ENCODE peak calls at places on chromosomes 1 and 21, in nine cellular contexts. F is mesenchymal stem cell, V is heart left ventricle, N is lung, M is colonic mucosa, S is ovary, D is lower lobe of right lung, K is BE2C, C is MM.1S. J is an unnamed sample. For H3K4me1, the result is how much of the 10 kb centered on the place peaks cover.

GRCh38 chr1:52738863-52739406 is 12.7 kb downstream of the ZYG11B start:
- DNase-seq in F (no peak), V (no peak), N (no peak), M (no peak), S (no peak), D (no peak), K (no peak), C (no peak), J (no peak)

GRCh38 chr1:223417444-223417843 is 24.2 kb downstream of the CCDC185 start:
- DNase-seq in F (no peak), V (no peak), N (no peak), M (no peak), S (no peak), D (no peak), K (no peak), C (no peak), J (no peak)

GRCh38 chr21:43908167-43908566 is 43.1 kb downstream of the AGPAT3 start:
- DNase-seq in F (no peak), V (no peak), N (no peak), M (no peak), S (no peak), D (peak), K (no peak), C (no peak), J (no peak)

GRCh38 chr1:165875171-165875570 is 47.8 kb downstream of the UCK2 start:
- DNase-seq in F (no peak), V (no peak), N (no peak), M (peak), S (no peak), D (no peak), K (no peak), C (no peak), J (no peak)

GRCh38 chr1:26163684-26164035 is 4.8 kb downstream of the FAM110D start:
- DNase-seq in F (no peak), V (no peak), N (no peak), M (no peak), S (no peak), D (no peak), K (no peak), C (no peak), J (no peak)

GRCh38 chr21:17436626-17437111 is 76.2 kb upstream of the CXADR start:
- DNase-seq in F (peak), V (no peak), N (no peak), M (no peak), S (no peak), D (no peak), K (no peak), C (no peak), J (no peak)

GRCh38 chr1:55060133-55060999 is 21.0 kb downstream of the PCSK9 start:
- DNase-seq in F (peak), V (no peak), N (no peak), M (no peak), S (no peak), D (no peak), K (no peak), C (no peak), J (no peak)

GRCh38 chr1:217542136-217542777 is 88.6 kb downstream of the GPATCH2 start:
- DNase-seq in F (no peak), V (peak), N (no peak), M (no peak), S (no peak), D (no peak), K (no peak), C (no peak), J (peak)

GRCh38 chr1:159914252-159915018 is 10.9 kb downstream of the TAGLN2 start:
- DNase-seq in F (no peak), V (no peak), N (no peak), M (no peak), S (no peak), D (no peak), K (no peak), C (no peak), J (no peak)

GRCh38 chr1:97137862-97138514 is 416.4 kb downstream of the PTBP2 start:
- DNase-seq in F (peak), V (peak), N (no peak), M (peak), S (no peak), D (no peak), K (peak), C (peak), J (no peak)

GRCh38 chr1:214314178-214314843 is 33.4 kb downstream of the SMYD2 start:
- DNase-seq in F (no peak), V (no peak), N (no peak), M (no peak), S (no peak), D (no peak), K (no peak), C (no peak), J (no peak)

GRCh38 chr1:240055978-240056772 is 35.5 kb upstream of the FMN2 start:
- DNase-seq in F (no peak), V (no peak), N (no peak), M (no peak), S (no peak), D (no peak), K (no peak), C (no peak), J (no peak)

GRCh38 chr1:88876573-88877335 is 14.6 kb downstream of the GTF2B start:
- DNase-seq in F (no peak), V (no peak), N (no peak), M (no peak), S (no peak), D (no peak), K (no peak), C (no peak), J (no peak)

GRCh38 chr1:88678405-88678804 is 5.7 kb upstream of the PKN2 start:
- DNase-seq in F (peak), V (no peak), N (no peak), M (peak), S (no peak), D (no peak), K (no peak), C (no peak), J (no peak)

GRCh38 chr1:63677497-63677896 is 84.3 kb downstream of the PGM1 start:
- DNase-seq in F (no peak), V (no peak), N (no peak), M (no peak), S (no peak), D (no peak), K (no peak), C (no peak), J (no peak)

GRCh38 chr1:28812669-28813468 is 899 bp downstream of the OPRD1 start:
- DNase-seq in F (no peak), V (no peak), N (no peak), M (no peak), S (no peak), D (no peak), K (peak), C (no peak), J (no peak)

GRCh38 chr21:43726686-43727570 is 8.0 kb downstream of the PDXK start:
- DNase-seq in F (no peak), V (peak), N (no peak), M (no peak), S (no peak), D (peak), K (no peak), C (no peak), J (peak)

GRCh38 chr1:182681516-182681915 is 2.9 kb downstream of the RGS8 start:
- DNase-seq in F (no peak), V (no peak), N (no peak), M (no peak), S (no peak), D (no peak), K (no peak), C (no peak), J (no peak)

GRCh38 chr1:21869620-21870121 is 57.6 kb downstream of the LDLRAD2 start:
- DNase-seq in F (peak), V (peak), N (peak), M (peak), S (peak), D (no peak), K (peak), C (no peak), J (peak)

GRCh38 chr1:23936481-23937176 is 23.0 kb upstream of the PNRC2 start:
- DNase-seq in F (peak), V (no peak), N (no peak), M (no peak), S (no peak), D (no peak), K (no peak), C (no peak), J (no peak)

GRCh38 chr1:110050602-110051261 is 16.3 kb downstream of the STRIP1 start:
- DNase-seq in F (no peak), V (no peak), N (no peak), M (no peak), S (no peak), D (no peak), K (no peak), C (no peak), J (no peak)

GRCh38 chr1:47592296-47592975 is 154.6 kb downstream of the FOXD2 start:
- DNase-seq in F (no peak), V (no peak), N (peak), M (no peak), S (no peak), D (no peak), K (no peak), C (no peak), J (no peak)

GRCh38 chr1:48943393-48943792 is 166.7 kb upstream of the BEND5 start:
- DNase-seq in F (no peak), V (no peak), N (no peak), M (no peak), S (no peak), D (no peak), K (no peak), C (no peak), J (no peak)

GRCh38 chr1:201528631-201529260 is 10.2 kb upstream of the NAV1 start:
- DNase-seq in F (peak), V (no peak), N (no peak), M (no peak), S (no peak), D (no peak), K (no peak), C (no peak), J (no peak)

GRCh38 chr21:37338671-37339526 is 27.7 kb upstream of the DYRK1A start:
- DNase-seq in F (peak), V (peak), N (peak), M (peak), S (peak), D (no peak), K (peak), C (no peak), J (peak)

GRCh38 chr1:213993929-213994328 is 6.2 kb downstream of the PROX1 start:
- DNase-seq in F (no peak), V (no peak), N (no peak), M (no peak), S (no peak), D (no peak), K (no peak), C (no peak), J (no peak)

GRCh38 chr1:46136711-46137110 is 4.3 kb upstream of the PIK3R3 start:
- DNase-seq in F (no peak), V (no peak), N (no peak), M (no peak), S (no peak), D (no peak), K (no peak), C (no peak), J (no peak)

GRCh38 chr1:232477728-232478127 is 152.2 kb downstream of the SIPA1L2 start:
- DNase-seq in F (peak), V (no peak), N (peak), M (no peak), S (no peak), D (no peak), K (no peak), C (no peak), J (no peak)

GRCh38 chr1:66416295-66416694 is 117.7 kb upstream of the SGIP1 start:
- DNase-seq in F (no peak), V (no peak), N (no peak), M (no peak), S (no peak), D (no peak), K (no peak), C (no peak), J (no peak)

GRCh38 chr1:101162300-101162699 is 74.5 kb upstream of the S1PR1 start:
- DNase-seq in F (no peak), V (no peak), N (no peak), M (no peak), S (no peak), D (no peak), K (no peak), C (no peak), J (no peak)
- H3K4me1 ChIP-seq in F (under half), V (under half), N (under half), M (under half), S (under half), D (under half), K (under half), C (under half), J (under half)

GRCh38 chr21:39527664-39528381 is 76.1 kb downstream of the SH3BGR start:
- DNase-seq in F (no peak), V (no peak), N (no peak), M (peak), S (no peak), D (no peak), K (no peak), C (no peak), J (no peak)
- H3K4me1 ChIP-seq in F (under half), V (under half), N (under half), M (under half), S (under half), D (under half), K (under half), C (under half), J (under half)

DNA sequence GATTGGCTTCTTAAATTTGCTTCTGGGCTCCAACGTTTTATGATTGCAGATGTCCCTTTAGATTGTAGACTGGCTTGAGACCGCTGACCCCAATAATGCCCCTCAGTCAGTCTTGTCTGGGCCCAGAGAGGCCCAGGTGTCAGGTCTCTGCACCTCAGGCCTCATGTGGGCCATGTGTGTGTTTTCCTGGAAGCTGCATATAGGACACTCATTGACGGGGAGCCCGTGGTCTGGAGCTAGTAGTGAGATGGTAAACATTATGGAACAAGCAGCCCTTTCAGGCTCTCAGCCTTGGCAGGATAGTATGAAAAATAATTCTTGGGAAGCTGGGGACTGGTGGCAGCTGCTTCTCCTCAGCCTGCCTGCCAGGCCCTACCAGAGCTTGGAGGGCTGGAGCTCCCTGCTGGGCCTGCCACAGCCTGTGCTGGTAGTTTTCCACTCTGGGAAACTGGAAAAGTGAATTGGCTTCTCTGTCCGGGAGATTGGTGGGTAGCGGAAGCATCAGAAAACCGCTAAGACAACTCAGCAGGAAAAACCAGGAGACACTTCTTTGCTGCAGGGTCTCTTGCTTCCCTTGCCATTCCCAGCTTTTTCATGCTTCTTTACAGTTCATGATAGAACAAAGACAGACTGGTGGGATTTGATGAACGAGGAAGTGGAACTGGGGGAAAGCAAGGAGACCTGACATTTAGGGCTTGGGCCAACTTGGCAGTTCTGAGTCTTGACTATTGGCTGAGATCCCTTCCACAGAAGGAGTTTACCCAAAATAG is 57.8 kb upstream of the HSD17B7 start:
- DNase-seq in F (peak), V (peak), N (no peak), M (peak), S (peak), D (no peak), K (no peak), C (no peak), J (peak)
- H3K4me1 ChIP-seq in F (under half), V (under half), N (under half), M (under half), S (under half), D (under half), K (under half), C (under half), J (under half)

GRCh38 chr1:39573097-39573465 is 3.5 kb downstream of the PABPC4 start:
- DNase-seq in F (no peak), V (no peak), N (no peak), M (no peak), S (no peak), D (no peak), K (no peak), C (no peak), J (no peak)
- H3K4me1 ChIP-seq in F (under half), V (under half), N (under half), M (under half), S (under half), D (under half), K (under half), C (under half), J (under half)

DNA sequence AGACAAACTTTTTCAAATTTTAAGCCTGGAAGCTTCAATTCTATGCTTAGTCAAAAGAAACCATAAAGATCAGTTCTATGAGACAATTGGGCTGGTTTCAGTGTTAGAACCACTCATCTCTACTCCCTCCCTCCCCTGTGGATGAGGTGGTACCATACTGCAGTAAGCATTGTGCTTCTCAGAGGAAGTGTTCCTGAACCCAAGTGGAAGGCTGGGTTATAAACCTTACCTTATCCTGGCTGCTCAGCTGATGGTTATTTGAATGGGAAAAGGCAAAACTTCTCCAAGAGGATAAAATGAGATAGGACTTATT is 34.1 kb upstream of the RGL1 start:
- DNase-seq in F (no peak), V (no peak), N (no peak), M (no peak), S (no peak), D (no peak), K (no peak), C (no peak), J (no peak)
- H3K4me1 ChIP-seq in F (under half), V (under half), N (under half), M (under half), S (under half), D (under half), K (under half), C (under half), J (under half)

J was measured in right cardiac atrium.